ENCODE peak calls at places on chromosome 17, in five cellular contexts. N is LNCaP clone FGC, Q is heart right ventricle, D is PC-3, H is uterus. M is an unnamed sample.

GRCh38 chr17:27603870-27604794 is 26.9 kb upstream of the LGALS9 start:
- DNase-seq in N (no peak), H (no peak), Q (no peak), D (peak), M (no peak)

GRCh38 chr17:48907713-48908046 is 527 bp upstream of the UBE2Z start:
- DNase-seq in H (no peak), D (peak), N (no peak), Q (no peak), M (peak)

GRCh38 chr17:1750628-1751027 is 8.0 kb downstream of the SERPINF2 start:
- DNase-seq in D (no peak), H (no peak), Q (no peak), N (no peak), M (no peak)

GRCh38 chr17:73791121-73791520 is 146.9 kb upstream of the SDK2 start:
- DNase-seq in N (no peak), D (no peak), Q (no peak), H (no peak), M (no peak)

GRCh38 chr17:14038206-14038605 is 31.1 kb upstream of the COX10 start:
- DNase-seq in D (no peak), Q (no peak), H (no peak), N (no peak), M (no peak)

GRCh38 chr17:60729854-60730253 is 52.2 kb downstream of the BCAS3 start:
- DNase-seq in Q (no peak), D (no peak), N (no peak), H (no peak), M (no peak)

GRCh38 chr17:18928726-18929125 is 23.2 kb upstream of the SLC5A10 start:
- DNase-seq in H (no peak), Q (no peak), N (no peak), D (no peak), M (no peak)

GRCh38 chr17:1779571-1780074 is 17.8 kb downstream of the SERPINF1 start:
- DNase-seq in N (peak), Q (peak), H (peak), D (peak), M (peak)

GRCh38 chr17:74532115-74532514 is 840 bp upstream of the CD300LB start:
- DNase-seq in Q (peak), N (no peak), H (no peak), D (no peak), M (no peak)

GRCh38 chr17:40497704-40498103 is 3.7 kb downstream of the TNS4 start:
- DNase-seq in N (no peak), H (no peak), D (peak), Q (no peak), M (no peak)

GRCh38 chr17:45270828-45271418 is 9.0 kb upstream of the SPATA32 start:
- DNase-seq in D (peak), N (no peak), H (no peak), Q (no peak), M (no peak)

GRCh38 chr17:78107457-78107856 is 21.1 kb downstream of the TMC6 start:
- DNase-seq in D (peak), N (no peak), H (no peak), Q (no peak), M (no peak)

GRCh38 chr17:80850817-80851216 is 140.8 kb upstream of the CHMP6 start:
- DNase-seq in D (no peak), Q (no peak), N (no peak), H (no peak), M (no peak)

GRCh38 chr17:6064855-6065254 is 5.3 kb upstream of the WSCD1 start:
- DNase-seq in Q (no peak), H (no peak), D (no peak), N (no peak), M (no peak)

DNA sequence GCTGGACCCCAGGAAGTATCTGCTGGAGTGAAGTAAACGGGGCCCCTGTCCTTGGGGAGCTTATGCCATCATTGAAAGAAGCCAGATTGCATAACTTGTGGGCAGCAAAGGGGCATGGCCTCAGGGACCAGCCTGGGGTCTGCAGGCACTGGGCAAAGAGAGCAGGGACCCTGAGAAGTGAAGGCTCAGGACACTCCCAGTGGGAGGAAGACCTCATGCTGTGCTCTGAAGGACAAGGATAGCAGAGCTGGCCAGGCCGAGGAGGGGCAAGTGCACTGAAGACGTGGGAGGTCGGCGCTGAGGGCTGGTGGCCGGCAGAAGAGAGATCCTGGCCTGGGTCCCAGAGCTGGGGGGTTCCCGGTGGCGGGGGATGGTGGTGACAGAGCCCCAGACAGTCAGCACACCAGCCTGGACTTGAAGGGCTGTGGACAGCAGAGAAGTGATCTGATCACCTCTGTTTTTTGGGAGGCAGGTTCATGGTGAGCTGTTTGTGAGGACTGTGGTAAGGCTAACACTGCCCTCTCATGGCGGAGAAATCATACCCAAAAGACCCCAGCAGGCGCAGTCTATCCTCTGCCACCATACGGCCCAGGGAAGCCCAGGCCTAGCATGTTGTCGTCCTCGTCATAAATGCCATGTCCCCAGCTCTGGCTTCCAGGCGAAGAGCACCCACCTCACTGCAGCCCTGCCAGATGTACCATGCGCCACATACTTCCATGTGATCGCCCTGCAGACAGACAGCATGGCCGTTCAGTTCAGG is 7.1 kb upstream of the CNP start:
- DNase-seq in Q (no peak), H (no peak), D (peak), N (no peak), M (no peak)
- TF ChIP-seq CTCF in Q (peak), H (no peak), D (peak), N (peak), M (peak)

DNA sequence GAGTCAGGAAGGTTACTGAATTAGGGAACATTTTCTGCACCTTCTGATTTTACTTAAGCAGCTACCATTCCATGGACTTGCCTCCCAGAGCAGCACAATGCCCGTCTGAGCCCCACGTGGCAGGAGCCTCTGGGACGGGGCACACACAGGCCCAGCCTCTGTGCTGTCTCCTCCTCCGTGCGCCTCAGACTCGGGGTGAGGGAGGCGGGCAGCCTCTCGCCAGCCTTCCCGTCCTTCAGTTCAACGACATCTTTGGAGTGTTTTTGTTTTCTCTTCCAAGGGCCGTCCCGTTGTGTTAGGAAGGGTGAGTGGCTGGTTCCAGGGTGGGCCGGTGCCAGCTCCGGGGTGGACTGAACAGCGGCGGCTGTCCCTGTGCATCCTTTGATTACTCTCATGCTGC is 31.8 kb downstream of the NDEL1 start:
- DNase-seq in H (no peak), Q (no peak), D (no peak), N (no peak), M (no peak)
- H3K4me3 ChIP-seq in H (no peak), Q (no peak), D (no peak), N (no peak), M (no peak)

GRCh38 chr17:51322390-51323029 is 62.2 kb downstream of the UTP18 start:
- DNase-seq in N (peak), D (peak), Q (no peak), H (no peak), M (no peak)
- TF ChIP-seq CTCF in N (peak), D (peak), Q (no peak), H (no peak), M (peak)

GRCh38 chr17:41676058-41676419 is 12.6 kb upstream of the EIF1 start:
- DNase-seq in Q (no peak), D (no peak), H (no peak), N (no peak), M (no peak)

GRCh38 chr17:41680426-41681040 is 8.2 kb upstream of the EIF1 start:
- DNase-seq in Q (no peak), N (no peak), H (no peak), D (no peak), M (no peak)

GRCh38 chr17:41678907-41679739 is 9.6 kb upstream of the EIF1 start:
- DNase-seq in D (peak), Q (peak), H (no peak), N (no peak), M (no peak)

GRCh38 chr17:41679740-41680425 is 8.8 kb upstream of the EIF1 start:
- DNase-seq in N (no peak), Q (no peak), D (no peak), H (no peak), M (no peak)

GRCh38 chr17:41678411-41678906 is 10.2 kb upstream of the EIF1 start:
- DNase-seq in Q (no peak), H (no peak), D (peak), N (no peak), M (no peak)
- H3K4me3 ChIP-seq in Q (peak), H (no peak), D (peak), N (no peak), M (no peak)

GRCh38 chr17:68785565-68786486 is 169.4 kb downstream of the ABCA8 start:
- DNase-seq in H (no peak), D (peak), N (no peak), Q (no peak), M (no peak)
- TF ChIP-seq CTCF in H (no peak), D (peak), N (no peak), Q (no peak), M (peak)

DNA sequence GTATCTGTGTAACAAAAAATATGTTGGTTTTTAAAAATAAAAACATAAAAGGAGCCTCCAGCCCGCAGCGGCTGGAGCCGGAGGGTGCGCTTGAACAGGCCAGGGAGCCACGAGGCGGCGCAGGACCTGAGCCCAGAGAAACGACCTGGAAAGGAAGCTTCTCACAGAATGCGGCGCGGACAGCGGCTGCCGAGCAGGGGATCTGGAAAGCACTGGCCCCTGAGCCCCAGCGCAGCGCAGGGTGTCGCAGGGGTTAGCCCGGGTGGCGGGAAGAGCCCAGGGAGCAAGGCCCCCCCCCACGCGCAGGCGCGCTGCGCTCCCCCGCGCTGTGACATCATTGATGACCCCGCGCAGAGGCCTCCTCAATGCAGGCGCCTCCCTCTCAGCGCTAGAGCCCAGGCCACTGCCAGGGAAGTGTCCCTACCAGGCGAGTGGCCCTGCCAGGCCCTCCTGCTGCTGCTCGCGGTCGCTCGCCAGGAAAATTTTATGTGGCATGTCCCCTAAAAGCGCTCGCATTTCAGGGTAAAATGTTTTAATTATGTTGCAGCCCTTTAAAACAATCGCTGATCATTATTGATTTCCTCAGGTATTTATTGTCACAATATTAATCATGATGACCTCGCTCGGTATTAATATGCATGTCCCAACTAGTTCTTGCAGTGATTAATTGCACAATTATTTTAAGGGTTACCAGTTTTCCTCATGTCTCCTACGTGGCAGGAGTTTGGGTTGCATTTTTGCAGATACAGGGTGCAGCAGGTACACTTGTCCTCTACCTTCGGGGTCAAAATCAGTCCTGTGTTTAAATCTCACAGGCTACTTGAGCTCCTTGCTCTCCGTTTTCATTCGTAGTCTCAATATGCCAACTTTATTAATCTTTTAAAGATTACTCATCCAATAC is 134.2 kb downstream of the USP22 start:
- DNase-seq in N (peak), D (peak), H (peak), Q (peak), M (no peak)
- H3K4me3 ChIP-seq in N (peak), D (peak), H (peak), Q (peak), M (peak)

GRCh38 chr17:71115669-71115972 is 946.3 kb downstream of the KCNJ2 start:
- DNase-seq in N (no peak), H (no peak), D (no peak), Q (no peak), M (no peak)

GRCh38 chr17:71114911-71115668 is 945.8 kb downstream of the KCNJ2 start:
- DNase-seq in Q (no peak), H (no peak), D (no peak), N (no peak), M (peak)

GRCh38 chr17:71117461-71117860 is 948.1 kb downstream of the KCNJ2 start:
- DNase-seq in Q (no peak), D (no peak), H (no peak), N (no peak), M (no peak)

GRCh38 chr17:71118039-71118438 is 948.7 kb downstream of the KCNJ2 start:
- DNase-seq in Q (no peak), H (no peak), N (no peak), D (peak), M (no peak)
- TF ChIP-seq CTCF in Q (peak), H (no peak), N (peak), D (peak), M (peak)

GRCh38 chr17:65049085-65049756 is 7.3 kb downstream of the GNA13 start:
- DNase-seq in D (no peak), H (no peak), Q (no peak), N (no peak), M (no peak)
- H3K4me3 ChIP-seq in D (no peak), H (no peak), Q (no peak), N (no peak), M (no peak)

GRCh38 chr17:2982854-2983636 is 80.4 kb downstream of the OR1D5 start:
- DNase-seq in H (peak), Q (peak), D (no peak), N (no peak), M (no peak)
- TF ChIP-seq CTCF in H (peak), Q (no peak), D (no peak), N (no peak), M (no peak)

DNA sequence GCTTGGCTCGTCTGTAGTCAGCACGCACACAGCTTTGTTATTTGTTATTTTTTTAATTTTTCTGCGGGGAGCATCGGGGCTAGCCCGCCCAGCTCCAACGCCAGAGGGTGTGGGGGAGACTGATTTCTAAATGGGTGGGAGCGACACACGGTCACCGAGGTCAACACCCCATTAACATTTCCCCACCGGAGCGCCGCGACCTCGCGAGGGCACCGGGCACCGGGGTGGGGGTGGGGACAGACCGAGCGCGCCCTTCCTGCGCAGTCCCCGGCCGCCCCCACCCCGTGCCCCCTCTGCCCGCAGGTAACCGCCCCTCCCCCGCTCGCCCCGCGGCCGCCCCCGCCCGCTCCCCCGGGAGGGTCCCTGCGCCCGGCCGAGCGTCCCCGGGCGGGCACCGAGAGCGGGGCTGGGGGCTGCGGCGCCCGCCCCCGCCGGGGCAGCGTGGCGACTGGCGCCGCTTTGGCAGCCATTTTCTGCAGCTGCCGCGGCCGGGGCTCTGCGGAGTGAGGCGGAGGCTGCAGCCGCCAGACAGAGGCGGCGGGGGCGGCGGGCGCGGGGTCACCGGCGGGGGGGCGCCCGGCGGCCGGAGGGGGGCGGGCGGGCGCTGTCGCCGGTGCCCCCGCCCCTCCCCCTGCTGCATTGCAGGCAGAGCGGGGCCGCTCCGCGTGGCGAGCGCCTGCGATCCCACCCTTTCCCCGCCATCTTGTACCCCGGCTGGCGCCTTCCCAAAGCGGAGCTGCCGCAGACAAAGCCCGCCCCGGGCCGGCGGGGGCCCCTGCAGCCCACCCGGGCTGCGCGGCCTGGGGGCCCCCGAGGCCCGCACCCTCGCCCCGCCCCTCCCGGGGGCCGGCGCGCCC is 16.3 kb upstream of the CBX8 start:
- DNase-seq in N (no peak), H (no peak), Q (no peak), D (no peak), M (no peak)
- H3K4me3 ChIP-seq in N (no peak), H (no peak), Q (peak), D (peak), M (peak)